ENCODE peak calls at places on chromosomes 7 and 10, in four cellular contexts. B, C, A and H are unnamed samples.

GRCh38 chr10:93745411-93746065 is 12.2 kb upstream of the LGI1 start:
- DNase-seq in B (no peak), C (peak; percentile 77), A (peak; percentile 24), H (no peak)

GRCh38 chr7:24963218-24963617 is 16.8 kb downstream of the OSBPL3 start:
- DNase-seq in B (peak; percentile 67), C (no peak), A (no peak), H (peak; percentile 60)

GRCh38 chr10:76393875-76394706 is 962.7 kb downstream of the LRMDA start:
- DNase-seq in B (no peak), C (no peak), A (no peak), H (no peak)

GRCh38 chr7:16026253-16027020 is 340.0 kb upstream of the MEOX2 start:
- DNase-seq in B (peak; percentile 70), C (no peak), A (no peak), H (no peak)

GRCh38 chr10:44569193-44570091 is 184.5 kb upstream of the CXCL12 start:
- DNase-seq in B (no peak), C (no peak), A (no peak), H (no peak)

GRCh38 chr7:98754041-98754479 is 115.8 kb downstream of the TMEM130 start:
- DNase-seq in B (no peak), C (peak; percentile 54), A (peak; percentile 22), H (no peak)

GRCh38 chr7:148588168-148588890 is 2.2 kb upstream of the C7orf33 start:
- DNase-seq in B (no peak), C (no peak), A (no peak), H (no peak)

GRCh38 chr7:34849163-34849960 is 187.9 kb downstream of the DPY19L1 start:
- DNase-seq in B (no peak), C (no peak), A (no peak), H (no peak)

GRCh38 chr7:18087031-18087686 is 59.5 kb upstream of the PRPS1L1 start:
- DNase-seq in B (no peak), C (peak; percentile 70), A (no peak), H (peak; percentile 77)

GRCh38 chr10:59724098-59724938 is 14.7 kb upstream of the SLC16A9 start:
- DNase-seq in B (no peak), C (no peak), A (no peak), H (peak; percentile 70)
- TF ChIP-seq EP300 in B (no peak), C (no peak), A (no peak), H (peak; percentile 36)

GRCh38 chr10:101021239-101021638 is 9.7 kb downstream of the PDZD7 start:
- DNase-seq in B (no peak), C (no peak), A (no peak), H (no peak)

GRCh38 chr10:101018600-101019439 is 12.1 kb downstream of the PDZD7 start:
- DNase-seq in B (no peak), C (peak; percentile 97), A (peak; percentile 87), H (peak; percentile 82)

GRCh38 chr10:101020427-101020826 is 10.5 kb downstream of the PDZD7 start:
- DNase-seq in B (no peak), C (no peak), A (no peak), H (no peak)

GRCh38 chr10:101018118-101018599 is 12.8 kb downstream of the PDZD7 start:
- DNase-seq in B (no peak), C (no peak), A (no peak), H (no peak)

DNA sequence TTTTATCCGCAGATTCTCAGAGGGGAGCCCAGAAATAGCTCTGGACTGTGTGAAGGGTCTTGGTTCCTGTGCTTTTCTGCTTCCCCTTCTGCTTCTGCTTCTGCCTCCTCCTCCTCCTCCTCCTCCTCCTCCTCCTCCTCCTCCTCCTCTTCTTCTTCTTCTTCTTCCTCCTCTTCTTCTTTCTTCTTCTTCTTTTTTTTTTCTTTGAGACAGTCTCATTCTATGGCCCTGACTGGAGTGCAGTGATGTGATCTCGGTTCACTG is 11.6 kb downstream of the PDZD7 start:
- DNase-seq in B (no peak), C (no peak), A (no peak), H (no peak)
- H3K27ac ChIP-seq in B (no peak overlapping the region), C (no peak overlapping the region), A (no peak overlapping the region), H (no peak overlapping the region)

GRCh38 chr10:4062751-4063150 is 277.7 kb upstream of the KLF6 start:
- DNase-seq in B (no peak), C (no peak), A (no peak), H (no peak)

GRCh38 chr10:4062072-4062471 is 277.1 kb upstream of the KLF6 start:
- DNase-seq in B (no peak), C (no peak), A (no peak), H (no peak)

GRCh38 chr10:4059471-4060138 is 274.6 kb upstream of the KLF6 start:
- DNase-seq in B (no peak), C (no peak), A (no peak), H (no peak)

GRCh38 chr10:4058514-4059029 is 273.6 kb upstream of the KLF6 start:
- DNase-seq in B (no peak), C (no peak), A (no peak), H (no peak)

DNA sequence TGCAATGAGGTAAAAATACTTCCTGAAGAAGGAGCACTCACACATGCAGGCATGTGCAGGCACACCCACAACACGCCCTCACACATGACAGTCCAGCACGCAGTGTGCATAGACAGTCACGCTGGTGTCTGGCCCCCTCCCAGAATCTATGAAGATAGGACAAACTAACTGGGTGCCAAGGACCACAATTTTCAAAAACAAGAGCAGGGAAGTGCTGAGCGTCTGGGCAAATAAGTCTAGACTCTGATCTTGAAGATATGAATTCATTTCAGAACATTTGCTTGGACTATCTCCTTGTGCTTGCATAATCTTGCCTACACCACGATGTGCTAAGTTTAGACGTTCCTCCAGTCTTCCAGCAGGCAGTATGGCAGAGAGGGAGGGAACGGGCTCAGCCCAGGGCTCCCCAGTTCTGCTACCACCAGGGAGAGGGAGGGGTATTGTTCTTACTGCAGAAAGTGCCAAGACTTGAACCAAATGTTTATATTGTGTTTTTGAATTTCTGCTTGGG is 276.5 kb upstream of the KLF6 start:
- DNase-seq in B (peak; percentile 91), C (no peak), A (no peak), H (peak; percentile 45)
- TF ChIP-seq POLR2AphosphoS5 in B (peak; percentile 58), C (no peak), A (no peak), H (peak; percentile 11)

GRCh38 chr10:119408072-119408471 is 134.4 kb downstream of the RGS10 start:
- DNase-seq in B (no peak), C (no peak), A (no peak), H (no peak)

GRCh38 chr10:119410361-119411116 is 132.0 kb downstream of the RGS10 start:
- DNase-seq in B (no peak), C (no peak), A (no peak), H (no peak)

GRCh38 chr10:119408969-119409371 is 133.5 kb downstream of the RGS10 start:
- DNase-seq in B (no peak), C (no peak), A (no peak), H (no peak)

GRCh38 chr10:119409385-119409784 is 133.1 kb downstream of the RGS10 start:
- DNase-seq in B (no peak), C (no peak), A (no peak), H (no peak)

GRCh38 chr10:119409906-119410305 is 132.6 kb downstream of the RGS10 start:
- DNase-seq in B (peak; percentile 88), C (no peak), A (peak; percentile 20), H (no peak)
- TF ChIP-seq EP300 in B (no peak), C (no peak), A (no peak), H (no peak)